ENCODE peak calls at places on chromosomes 4 and X, in five cellular contexts. B, U, I, E and K are unnamed samples.

GRCh38 chr4:7540654-7541413 is 106.1 kb upstream of the PSAPL1 start:
- DNase-seq in B (no peak), U (no peak), I (no peak), E (no peak), K (peak; percentile 65)

GRCh38 chrX:1462596-1463251 is 10.0 kb upstream of the ASMTL start:
- DNase-seq in B (no peak), U (no peak), I (peak; percentile 30), E (no peak), K (peak; percentile 95)

GRCh38 chr4:118865091-118865708 is 23.5 kb upstream of the SYNPO2 start:
- DNase-seq in B (peak; percentile 79), U (no peak), I (peak; percentile 33), E (no peak), K (peak; percentile 55)

GRCh38 chr4:41120297-41121217 is 93.8 kb downstream of the APBB2 start:
- DNase-seq in B (no peak), U (peak; percentile 27), I (peak; percentile 59), E (no peak), K (peak; percentile 48)

GRCh38 chrX:35166023-35166422 is 223.4 kb downstream of the FAM47B start:
- DNase-seq in B (no peak), U (no peak), I (no peak), E (no peak), K (no peak)

GRCh38 chr4:1056671-1057402 is 45.4 kb downstream of the FGFRL1 start:
- DNase-seq in B (no peak), U (no peak), I (no peak), E (no peak), K (no peak)

GRCh38 chr4:164012396-164013027 is 518.0 kb downstream of the TMA16 start:
- DNase-seq in B (peak; percentile 86), U (no peak), I (no peak), E (no peak), K (no peak)

GRCh38 chr4:174389439-174389838 is 105.7 kb downstream of the CEP44 start:
- DNase-seq in B (no peak), U (no peak), I (no peak), E (no peak), K (no peak)

GRCh38 chr4:145481164-145481941 is at the start of gene SMAD1:
- DNase-seq in B (peak; percentile 91), U (peak; percentile 89), I (peak; percentile 82), E (no peak), K (peak; percentile 96)

GRCh38 chr4:61950625-61951024 is 750.5 kb downstream of the ADGRL3 start:
- DNase-seq in B (no peak), U (no peak), I (no peak), E (no peak), K (no peak)

GRCh38 chrX:94107981-94108380 is 434.0 kb downstream of the FAM133A start:
- DNase-seq in B (no peak), U (no peak), I (no peak), E (no peak), K (no peak)

GRCh38 chr4:108166038-108166437 is 2.7 kb downstream of the LEF1 start:
- DNase-seq in B (no peak), U (no peak), I (no peak), E (no peak), K (no peak)

GRCh38 chr4:141275834-141276233 is 55.1 kb downstream of the ZNF330 start:
- DNase-seq in B (no peak), U (no peak), I (no peak), E (no peak), K (peak; percentile 90)

GRCh38 chr4:165909947-165910346 is 36.9 kb downstream of the TLL1 start:
- DNase-seq in B (no peak), U (no peak), I (no peak), E (no peak), K (no peak)

GRCh38 chrX:116135277-116135676 is 35.3 kb upstream of the AGTR2 start:
- DNase-seq in B (no peak), U (no peak), I (no peak), E (no peak), K (no peak)

GRCh38 chr4:157999723-158000122 is 173.1 kb downstream of the GASK1B start:
- DNase-seq in B (no peak), U (no peak), I (no peak), E (no peak), K (no peak)

GRCh38 chr4:157997296-157997695 is 175.5 kb downstream of the GASK1B start:
- DNase-seq in B (no peak), U (no peak), I (no peak), E (no peak), K (no peak)

GRCh38 chr4:157994863-157995262 is 178.0 kb downstream of the GASK1B start:
- DNase-seq in B (no peak), U (no peak), I (no peak), E (no peak), K (no peak)

GRCh38 chr4:157996061-157996460 is 176.8 kb downstream of the GASK1B start:
- DNase-seq in B (no peak), U (no peak), I (no peak), E (no peak), K (no peak)

GRCh38 chr4:157996598-157996997 is 176.2 kb downstream of the GASK1B start:
- DNase-seq in B (no peak), U (no peak), I (no peak), E (no peak), K (no peak)
- H3K4me1 ChIP-seq in B (peaks cover 7% of the 10 kb centered on the region), U (no peaks in the 10 kb centered on the region), I (peaks cover 12% of the 10 kb centered on the region), E (no peaks in the 10 kb centered on the region), K (no peaks in the 10 kb centered on the region)

DNA sequence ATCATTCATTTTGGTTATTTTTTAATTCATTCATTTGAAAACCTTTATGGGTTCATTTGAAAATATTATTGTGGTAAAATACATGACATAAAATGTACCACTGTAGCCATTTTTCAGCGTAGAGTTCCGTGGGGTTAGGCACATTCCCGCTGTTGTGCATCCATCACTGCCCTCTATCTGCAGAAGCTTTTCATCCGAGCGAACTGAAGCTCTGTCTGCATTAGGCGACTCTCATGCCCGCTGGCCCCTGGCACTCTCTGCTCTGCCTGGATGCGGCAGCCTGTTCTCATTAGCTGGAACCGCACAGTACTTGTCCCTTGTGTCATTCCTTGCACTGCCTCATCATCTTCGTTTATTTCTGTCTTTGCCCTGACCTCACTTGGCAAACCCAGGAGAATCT is 17.5 kb downstream of the CFAP99 start:
- DNase-seq in B (peak; percentile 45), U (no peak), I (no peak), E (no peak), K (peak; percentile 87)
- TF ChIP-seq CTCF in B (peak; percentile 40), U (peak; percentile 34), I (no peak), E (no peak), K (peak; percentile 39)

GRCh38 chrX:153993079-153993478 is 20.5 kb downstream of the TMEM187 start:
- DNase-seq in B (no peak), U (no peak), I (no peak), E (no peak), K (peak; percentile 10)

GRCh38 chrX:153992180-153992579 is 19.6 kb downstream of the TMEM187 start:
- DNase-seq in B (no peak), U (no peak), I (no peak), E (no peak), K (peak; percentile 29)

GRCh38 chrX:153988493-153988892 is 15.9 kb downstream of the TMEM187 start:
- DNase-seq in B (no peak), U (no peak), I (no peak), E (no peak), K (peak; percentile 36)

GRCh38 chrX:153991013-153991580 is 18.5 kb downstream of the TMEM187 start:
- DNase-seq in B (no peak), U (no peak), I (no peak), E (no peak), K (no peak)

GRCh38 chrX:153989971-153990655 is 17.6 kb downstream of the TMEM187 start:
- DNase-seq in B (no peak), U (no peak), I (no peak), E (no peak), K (peak; percentile 43)
- H3K27ac ChIP-seq in B (no peak overlapping the region), U (no peak overlapping the region), I (no peak overlapping the region), E (no peak overlapping the region), K (no peak overlapping the region)

GRCh38 chrX:38917954-38918353 is 116.7 kb downstream of the MID1IP1 start:
- DNase-seq in B (no peak), U (no peak), I (no peak), E (no peak), K (no peak)
- H3K4me1 ChIP-seq in B (no peaks in the 10 kb centered on the region), U (no peaks in the 10 kb centered on the region), I (no peaks in the 10 kb centered on the region), E (no peaks in the 10 kb centered on the region), K (no peaks in the 10 kb centered on the region)

GRCh38 chrX:125439194-125439849 is 119.7 kb downstream of the TEX13C start:
- DNase-seq in B (no peak), U (no peak), I (no peak), E (no peak), K (no peak)
- TF ChIP-seq CTCF in B (peak; percentile 49), U (no peak), I (no peak), E (no peak), K (no peak)